ENCODE peak calls at places on chromosome 6, in eight cellular contexts. One of them, this sample, is unnamed.

GRCh38 chr6:20716865-20717264 is 182.6 kb downstream of the CDKAL1 start:
- DNase-seq in fibroblast of the aortic adventitia: no peak
- DNase-seq in GM20000: peak
- DNase-seq in IMR-90: no peak
- DNase-seq in stomach: no peak
- DNase-seq in activated B cell treated with CpG ODN at 0.5 μM for 24 hours: no peak
- DNase-seq in H9: no peak
- DNase-seq in astrocyte of the spinal cord: no peak
- DNase-seq in this sample: peak

GRCh38 chr6:118320652-118321051 is 227.4 kb upstream of the PLN start:
- DNase-seq in GM20000: no peak
- DNase-seq in H9: no peak
- DNase-seq in stomach: no peak
- DNase-seq in fibroblast of the aortic adventitia: peak
- DNase-seq in astrocyte of the spinal cord: peak
- DNase-seq in activated B cell treated with CpG ODN at 0.5 μM for 24 hours: no peak
- DNase-seq in IMR-90: peak
- DNase-seq in this sample: no peak

GRCh38 chr6:33787954-33788693 is 806 bp downstream of the LEMD2 start:
- DNase-seq in stomach: peak
- DNase-seq in H9: peak
- DNase-seq in fibroblast of the aortic adventitia: peak
- DNase-seq in GM20000: peak
- DNase-seq in activated B cell treated with CpG ODN at 0.5 μM for 24 hours: peak
- DNase-seq in IMR-90: peak
- DNase-seq in astrocyte of the spinal cord: peak
- DNase-seq in this sample: peak

GRCh38 chr6:91081452-91082067 is 494.7 kb upstream of the MAP3K7 start:
- DNase-seq in astrocyte of the spinal cord: peak
- DNase-seq in GM20000: peak
- DNase-seq in H9: no peak
- DNase-seq in stomach: no peak
- DNase-seq in IMR-90: peak
- DNase-seq in activated B cell treated with CpG ODN at 0.5 μM for 24 hours: no peak
- DNase-seq in fibroblast of the aortic adventitia: peak
- DNase-seq in this sample: peak

GRCh38 chr6:71466362-71466761 is 177.8 kb downstream of the OGFRL1 start:
- DNase-seq in IMR-90: no peak
- DNase-seq in fibroblast of the aortic adventitia: no peak
- DNase-seq in stomach: no peak
- DNase-seq in H9: no peak
- DNase-seq in activated B cell treated with CpG ODN at 0.5 μM for 24 hours: no peak
- DNase-seq in astrocyte of the spinal cord: no peak
- DNase-seq in GM20000: no peak
- DNase-seq in this sample: no peak

GRCh38 chr6:44237021-44237812 is 9.7 kb upstream of the HSP90AB1 start:
- DNase-seq in GM20000: peak
- DNase-seq in IMR-90: peak
- DNase-seq in astrocyte of the spinal cord: peak
- DNase-seq in fibroblast of the aortic adventitia: peak
- DNase-seq in stomach: peak
- DNase-seq in H9: peak
- DNase-seq in activated B cell treated with CpG ODN at 0.5 μM for 24 hours: no peak
- DNase-seq in this sample: peak

GRCh38 chr6:168956141-168956838 is 297.4 kb downstream of the THBS2 start:
- DNase-seq in GM20000: no peak
- DNase-seq in fibroblast of the aortic adventitia: no peak
- DNase-seq in astrocyte of the spinal cord: peak
- DNase-seq in activated B cell treated with CpG ODN at 0.5 μM for 24 hours: no peak
- DNase-seq in stomach: no peak
- DNase-seq in IMR-90: peak
- DNase-seq in H9: no peak
- DNase-seq in this sample: no peak

GRCh38 chr6:6711832-6712231 is 123.3 kb downstream of the LY86 start:
- DNase-seq in IMR-90: no peak
- DNase-seq in stomach: no peak
- DNase-seq in astrocyte of the spinal cord: no peak
- DNase-seq in H9: no peak
- DNase-seq in fibroblast of the aortic adventitia: no peak
- DNase-seq in GM20000: peak
- DNase-seq in activated B cell treated with CpG ODN at 0.5 μM for 24 hours: peak
- DNase-seq in this sample: peak

GRCh38 chr6:109055771-109056235 is 38.8 kb downstream of the SESN1 start:
- DNase-seq in fibroblast of the aortic adventitia: peak
- DNase-seq in activated B cell treated with CpG ODN at 0.5 μM for 24 hours: no peak
- DNase-seq in H9: no peak
- DNase-seq in IMR-90: peak
- DNase-seq in stomach: no peak
- DNase-seq in astrocyte of the spinal cord: peak
- DNase-seq in GM20000: no peak
- DNase-seq in this sample: no peak

GRCh38 chr6:36336779-36337194 is at the start of gene BNIP5:
- DNase-seq in stomach: peak
- DNase-seq in fibroblast of the aortic adventitia: no peak
- DNase-seq in IMR-90: no peak
- DNase-seq in astrocyte of the spinal cord: no peak
- DNase-seq in activated B cell treated with CpG ODN at 0.5 μM for 24 hours: no peak
- DNase-seq in GM20000: peak
- DNase-seq in H9: no peak
- DNase-seq in this sample: peak

GRCh38 chr6:90406142-90406794 is 109.6 kb upstream of the BACH2 start:
- DNase-seq in stomach: no peak
- DNase-seq in astrocyte of the spinal cord: peak
- DNase-seq in GM20000: no peak
- DNase-seq in H9: no peak
- DNase-seq in fibroblast of the aortic adventitia: peak
- DNase-seq in IMR-90: peak
- DNase-seq in activated B cell treated with CpG ODN at 0.5 μM for 24 hours: no peak
- DNase-seq in this sample: peak

GRCh38 chr6:139438775-139439174 is 64.3 kb upstream of the CITED2 start:
- DNase-seq in IMR-90: no peak
- DNase-seq in GM20000: no peak
- DNase-seq in fibroblast of the aortic adventitia: no peak
- DNase-seq in stomach: no peak
- DNase-seq in activated B cell treated with CpG ODN at 0.5 μM for 24 hours: no peak
- DNase-seq in astrocyte of the spinal cord: no peak
- DNase-seq in H9: no peak
- DNase-seq in this sample: no peak

GRCh38 chr6:85450578-85450884 is 648 bp downstream of the NT5E start:
- DNase-seq in stomach: no peak
- DNase-seq in astrocyte of the spinal cord: no peak
- DNase-seq in H9: no peak
- DNase-seq in fibroblast of the aortic adventitia: peak
- DNase-seq in IMR-90: no peak
- DNase-seq in activated B cell treated with CpG ODN at 0.5 μM for 24 hours: no peak
- DNase-seq in GM20000: peak
- DNase-seq in this sample: no peak

GRCh38 chr6:142478117-142478516 is 176.3 kb downstream of the ADGRG6 start:
- DNase-seq in activated B cell treated with CpG ODN at 0.5 μM for 24 hours: no peak
- DNase-seq in stomach: no peak
- DNase-seq in IMR-90: peak
- DNase-seq in astrocyte of the spinal cord: peak
- DNase-seq in GM20000: no peak
- DNase-seq in H9: peak
- DNase-seq in fibroblast of the aortic adventitia: peak
- DNase-seq in this sample: peak

GRCh38 chr6:116971959-116972358 is 94.9 kb downstream of the RFX6 start:
- DNase-seq in H9: no peak
- DNase-seq in activated B cell treated with CpG ODN at 0.5 μM for 24 hours: no peak
- DNase-seq in astrocyte of the spinal cord: peak
- DNase-seq in IMR-90: peak
- DNase-seq in GM20000: peak
- DNase-seq in fibroblast of the aortic adventitia: peak
- DNase-seq in stomach: no peak
- DNase-seq in this sample: peak

GRCh38 chr6:129432738-129433137 is 277.2 kb downstream of the ARHGAP18 start:
- DNase-seq in activated B cell treated with CpG ODN at 0.5 μM for 24 hours: no peak
- DNase-seq in IMR-90: peak
- DNase-seq in stomach: no peak
- DNase-seq in GM20000: no peak
- DNase-seq in H9: no peak
- DNase-seq in astrocyte of the spinal cord: peak
- DNase-seq in fibroblast of the aortic adventitia: no peak
- DNase-seq in this sample: no peak

GRCh38 chr6:155487362-155488130 is 31.9 kb upstream of the NOX3 start:
- DNase-seq in stomach: no peak
- DNase-seq in activated B cell treated with CpG ODN at 0.5 μM for 24 hours: no peak
- DNase-seq in astrocyte of the spinal cord: no peak
- DNase-seq in fibroblast of the aortic adventitia: no peak
- DNase-seq in IMR-90: no peak
- DNase-seq in GM20000: no peak
- DNase-seq in H9: no peak
- DNase-seq in this sample: no peak

GRCh38 chr6:30795549-30796293 is 51.4 kb upstream of the IER3 start:
- DNase-seq in activated B cell treated with CpG ODN at 0.5 μM for 24 hours: no peak
- DNase-seq in H9: no peak
- DNase-seq in GM20000: no peak
- DNase-seq in IMR-90: no peak
- DNase-seq in astrocyte of the spinal cord: no peak
- DNase-seq in fibroblast of the aortic adventitia: no peak
- DNase-seq in stomach: no peak
- DNase-seq in this sample: no peak

GRCh38 chr6:76881414-76881813 is 581.9 kb downstream of the HTR1B start:
- DNase-seq in H9: no peak
- DNase-seq in astrocyte of the spinal cord: no peak
- DNase-seq in GM20000: no peak
- DNase-seq in IMR-90: peak
- DNase-seq in activated B cell treated with CpG ODN at 0.5 μM for 24 hours: no peak
- DNase-seq in stomach: no peak
- DNase-seq in fibroblast of the aortic adventitia: no peak
- DNase-seq in this sample: no peak

GRCh38 chr6:76876922-76877553 is 586.3 kb downstream of the HTR1B start:
- DNase-seq in stomach: peak
- DNase-seq in activated B cell treated with CpG ODN at 0.5 μM for 24 hours: no peak
- DNase-seq in IMR-90: peak
- DNase-seq in H9: peak
- DNase-seq in GM20000: peak
- DNase-seq in fibroblast of the aortic adventitia: peak
- DNase-seq in astrocyte of the spinal cord: peak
- DNase-seq in this sample: peak
- TF ChIP-seq CTCF in stomach: peak
- TF ChIP-seq CTCF in activated B cell treated with CpG ODN at 0.5 μM for 24 hours: no peak
- TF ChIP-seq CTCF in IMR-90: peak
- TF ChIP-seq CTCF in H9: peak
- TF ChIP-seq CTCF in GM20000: no peak
- TF ChIP-seq CTCF in fibroblast of the aortic adventitia: peak
- TF ChIP-seq CTCF in astrocyte of the spinal cord: peak
- TF ChIP-seq CTCF in this sample: peak

DNA sequence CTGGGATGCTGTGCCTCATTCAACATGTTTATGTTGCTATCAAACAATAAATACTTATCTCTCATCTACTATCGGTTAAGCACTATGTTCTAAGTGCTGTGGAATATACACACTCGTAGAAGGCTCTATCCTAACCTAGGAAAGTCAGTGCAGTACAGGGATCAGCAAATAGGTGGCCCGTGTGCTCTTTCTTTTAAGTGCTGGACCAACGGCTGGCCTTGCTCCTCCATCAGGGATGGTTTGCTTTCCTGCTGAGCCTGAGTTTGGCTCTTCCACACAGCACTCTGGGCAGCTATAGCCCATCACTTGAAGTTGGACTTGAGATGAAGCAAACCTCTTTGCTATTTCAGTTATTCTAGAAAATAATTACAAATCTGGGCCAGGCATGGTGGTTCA is 66.9 kb upstream of the KCNK16 start:
- DNase-seq in activated B cell treated with CpG ODN at 0.5 μM for 24 hours: no peak
- DNase-seq in GM20000: no peak
- DNase-seq in stomach: no peak
- DNase-seq in IMR-90: no peak
- DNase-seq in astrocyte of the spinal cord: no peak
- DNase-seq in fibroblast of the aortic adventitia: peak
- DNase-seq in H9: no peak
- DNase-seq in this sample: no peak
- TF ChIP-seq CTCF in activated B cell treated with CpG ODN at 0.5 μM for 24 hours: no peak
- TF ChIP-seq CTCF in GM20000: peak
- TF ChIP-seq CTCF in stomach: no peak
- TF ChIP-seq CTCF in IMR-90: no peak
- TF ChIP-seq CTCF in astrocyte of the spinal cord: peak
- TF ChIP-seq CTCF in fibroblast of the aortic adventitia: peak
- TF ChIP-seq CTCF in H9: peak
- TF ChIP-seq CTCF in this sample: no peak

GRCh38 chr6:25056130-25056529 is 120.4 kb upstream of the RIPOR2 start:
- DNase-seq in stomach: no peak
- DNase-seq in IMR-90: no peak
- DNase-seq in astrocyte of the spinal cord: no peak
- DNase-seq in H9: no peak
- DNase-seq in GM20000: peak
- DNase-seq in fibroblast of the aortic adventitia: no peak
- DNase-seq in activated B cell treated with CpG ODN at 0.5 μM for 24 hours: no peak
- DNase-seq in this sample: peak

GRCh38 chr6:25054469-25054868 is 118.7 kb upstream of the RIPOR2 start:
- DNase-seq in GM20000: no peak
- DNase-seq in activated B cell treated with CpG ODN at 0.5 μM for 24 hours: no peak
- DNase-seq in H9: no peak
- DNase-seq in astrocyte of the spinal cord: peak
- DNase-seq in stomach: no peak
- DNase-seq in fibroblast of the aortic adventitia: peak
- DNase-seq in IMR-90: peak
- DNase-seq in this sample: no peak

GRCh38 chr6:25051083-25051482 is 115.3 kb upstream of the RIPOR2 start:
- DNase-seq in H9: no peak
- DNase-seq in GM20000: no peak
- DNase-seq in fibroblast of the aortic adventitia: no peak
- DNase-seq in astrocyte of the spinal cord: no peak
- DNase-seq in activated B cell treated with CpG ODN at 0.5 μM for 24 hours: no peak
- DNase-seq in IMR-90: no peak
- DNase-seq in stomach: no peak
- DNase-seq in this sample: no peak

GRCh38 chr6:25052181-25052580 is 116.4 kb upstream of the RIPOR2 start:
- DNase-seq in fibroblast of the aortic adventitia: no peak
- DNase-seq in activated B cell treated with CpG ODN at 0.5 μM for 24 hours: no peak
- DNase-seq in IMR-90: no peak
- DNase-seq in stomach: no peak
- DNase-seq in astrocyte of the spinal cord: no peak
- DNase-seq in H9: no peak
- DNase-seq in GM20000: no peak
- DNase-seq in this sample: no peak

DNA sequence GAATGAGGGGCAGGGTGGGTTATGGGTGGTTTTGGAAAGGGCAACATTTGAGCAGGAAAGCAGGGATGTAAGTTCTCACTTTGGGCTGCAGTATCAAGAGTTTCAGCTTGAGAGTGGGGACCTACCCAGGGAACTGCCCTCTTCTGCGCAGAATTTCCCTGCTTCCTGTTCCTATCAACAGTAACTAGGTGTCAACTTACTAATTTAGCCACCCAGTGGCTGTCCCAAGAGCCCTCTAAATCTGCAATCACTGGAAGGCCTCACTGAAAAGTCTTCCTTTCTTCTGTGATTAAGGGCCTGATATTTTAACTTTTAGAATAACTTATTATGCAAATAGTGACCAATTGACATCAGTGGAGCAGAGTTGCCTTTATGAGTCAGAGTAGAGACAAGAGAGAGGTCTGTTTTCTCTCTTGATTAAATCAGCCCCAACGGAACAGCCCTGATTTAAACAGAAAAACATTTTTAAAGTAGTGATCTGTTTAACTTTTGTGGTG is 118.2 kb upstream of the RIPOR2 start:
- DNase-seq in IMR-90: peak
- DNase-seq in activated B cell treated with CpG ODN at 0.5 μM for 24 hours: no peak
- DNase-seq in fibroblast of the aortic adventitia: peak
- DNase-seq in H9: no peak
- DNase-seq in GM20000: peak
- DNase-seq in astrocyte of the spinal cord: peak
- DNase-seq in stomach: no peak
- DNase-seq in this sample: peak
- TF ChIP-seq CTCF in IMR-90: no peak
- TF ChIP-seq CTCF in activated B cell treated with CpG ODN at 0.5 μM for 24 hours: no peak
- TF ChIP-seq CTCF in fibroblast of the aortic adventitia: no peak
- TF ChIP-seq CTCF in H9: peak
- TF ChIP-seq CTCF in GM20000: no peak
- TF ChIP-seq CTCF in astrocyte of the spinal cord: no peak
- TF ChIP-seq CTCF in stomach: no peak
- TF ChIP-seq CTCF in this sample: no peak

GRCh38 chr6:160431791-160432404 is 83.7 kb downstream of the SLC22A3 start:
- DNase-seq in astrocyte of the spinal cord: no peak
- DNase-seq in GM20000: no peak
- DNase-seq in stomach: no peak
- DNase-seq in fibroblast of the aortic adventitia: peak
- DNase-seq in H9: no peak
- DNase-seq in activated B cell treated with CpG ODN at 0.5 μM for 24 hours: no peak
- DNase-seq in IMR-90: no peak
- DNase-seq in this sample: no peak
- TF ChIP-seq CTCF in astrocyte of the spinal cord: no peak
- TF ChIP-seq CTCF in GM20000: no peak
- TF ChIP-seq CTCF in stomach: no peak
- TF ChIP-seq CTCF in fibroblast of the aortic adventitia: no peak
- TF ChIP-seq CTCF in H9: no peak
- TF ChIP-seq CTCF in activated B cell treated with CpG ODN at 0.5 μM for 24 hours: no peak
- TF ChIP-seq CTCF in IMR-90: no peak
- TF ChIP-seq CTCF in this sample: no peak

This sample was measured in GM12865.